ENCODE peak calls at places on chromosomes 6 and 20, in four cellular contexts. V is A549, X is HepG2, Q is GM12878. M is an unnamed sample.

GRCh38 chr6:5511924-5512323 is 250.6 kb downstream of the FARS2 start:
- DNase-seq in V (no peak), X (no peak), Q (no peak), M (no peak)

GRCh38 chr6:147925826-147926225 is 416.8 kb upstream of the SASH1 start:
- DNase-seq in V (no peak), X (no peak), Q (no peak), M (no peak)

GRCh38 chr6:37960139-37960935 is 140.8 kb downstream of the ZFAND3 start:
- DNase-seq in V (no peak), X (no peak), Q (peak), M (no peak)

GRCh38 chr6:15280023-15280422 is 34.2 kb downstream of the JARID2 start:
- DNase-seq in V (no peak), X (peak), Q (no peak), M (no peak)

GRCh38 chr6:165831812-165832470 is 168.9 kb upstream of the PDE10A start:
- DNase-seq in V (no peak), X (no peak), Q (no peak), M (no peak)

GRCh38 chr20:23832775-23833508 is 6.4 kb upstream of the CST2 start:
- DNase-seq in V (no peak), X (no peak), Q (no peak), M (no peak)

GRCh38 chr6:110778331-110778730 is 36.9 kb downstream of the CDK19 start:
- DNase-seq in V (no peak), X (no peak), Q (no peak), M (no peak)

GRCh38 chr20:36017034-36017951 is 48.9 kb downstream of the CNBD2 start:
- DNase-seq in V (peak), X (no peak), Q (no peak), M (no peak)

GRCh38 chr6:27545271-27546046 is 72.6 kb upstream of the ZNF184 start:
- DNase-seq in V (peak), X (peak), Q (peak), M (peak)

GRCh38 chr6:89853068-89853467 is 23.4 kb downstream of the CASP8AP2 start:
- DNase-seq in V (no peak), X (no peak), Q (no peak), M (no peak)

GRCh38 chr6:6875818-6876470 is 231.8 kb upstream of the RREB1 start:
- DNase-seq in V (peak), X (no peak), Q (no peak), M (no peak)

GRCh38 chr6:12751694-12752304 is 35.2 kb downstream of the PHACTR1 start:
- DNase-seq in V (peak), X (peak), Q (no peak), M (peak)

GRCh38 chr20:58998656-58999055 is 8.4 kb downstream of the CTSZ start:
- DNase-seq in V (no peak), X (no peak), Q (no peak), M (no peak)

GRCh38 chr6:84762941-84763396 is 1.4 kb downstream of the TBX18 start:
- DNase-seq in V (no peak), X (no peak), Q (no peak), M (peak)

DNA sequence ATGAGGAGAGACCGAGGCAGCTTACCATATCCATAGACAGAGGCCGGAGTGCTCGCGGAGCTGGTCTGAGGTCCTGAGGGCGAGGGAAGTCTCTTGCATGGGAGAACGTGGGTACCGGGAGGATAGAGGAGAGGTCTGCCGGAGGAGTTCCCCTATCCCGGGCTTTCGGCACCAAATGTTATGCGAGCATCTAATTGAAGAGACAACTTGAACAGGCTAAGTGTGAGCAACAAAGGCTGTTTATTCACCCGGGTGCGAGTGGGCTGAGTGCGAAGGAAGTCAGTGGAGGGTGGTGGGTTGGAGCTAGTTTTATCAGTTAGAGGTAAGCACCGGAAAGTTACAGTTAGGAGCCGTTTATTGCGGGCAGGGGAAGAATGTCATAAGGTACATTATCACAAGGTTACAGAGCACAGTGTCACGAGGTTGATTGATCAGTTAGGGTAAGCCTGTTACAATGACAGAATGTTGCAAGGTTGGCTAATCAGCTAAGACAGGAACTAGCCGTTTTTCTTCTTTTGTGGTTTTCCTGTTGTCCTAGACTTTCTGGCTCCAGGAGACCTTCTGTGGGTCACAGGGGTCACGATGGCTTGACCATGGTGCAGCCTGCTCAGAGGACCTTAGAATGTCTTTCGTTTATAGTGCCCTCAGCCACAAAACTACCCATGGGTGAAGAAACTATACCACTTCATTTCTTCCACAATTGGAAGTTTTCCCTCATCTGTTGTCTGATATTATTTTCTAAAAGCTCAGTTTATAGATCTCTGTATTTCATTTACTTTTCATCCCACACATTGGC is 746.0 kb upstream of the ADGRB3 start:
- DNase-seq in V (no peak), X (peak), Q (no peak), M (peak)
- TF ChIP-seq KDM1A in V (no peak), X (no peak), Q (no peak), M (peak)

DNA sequence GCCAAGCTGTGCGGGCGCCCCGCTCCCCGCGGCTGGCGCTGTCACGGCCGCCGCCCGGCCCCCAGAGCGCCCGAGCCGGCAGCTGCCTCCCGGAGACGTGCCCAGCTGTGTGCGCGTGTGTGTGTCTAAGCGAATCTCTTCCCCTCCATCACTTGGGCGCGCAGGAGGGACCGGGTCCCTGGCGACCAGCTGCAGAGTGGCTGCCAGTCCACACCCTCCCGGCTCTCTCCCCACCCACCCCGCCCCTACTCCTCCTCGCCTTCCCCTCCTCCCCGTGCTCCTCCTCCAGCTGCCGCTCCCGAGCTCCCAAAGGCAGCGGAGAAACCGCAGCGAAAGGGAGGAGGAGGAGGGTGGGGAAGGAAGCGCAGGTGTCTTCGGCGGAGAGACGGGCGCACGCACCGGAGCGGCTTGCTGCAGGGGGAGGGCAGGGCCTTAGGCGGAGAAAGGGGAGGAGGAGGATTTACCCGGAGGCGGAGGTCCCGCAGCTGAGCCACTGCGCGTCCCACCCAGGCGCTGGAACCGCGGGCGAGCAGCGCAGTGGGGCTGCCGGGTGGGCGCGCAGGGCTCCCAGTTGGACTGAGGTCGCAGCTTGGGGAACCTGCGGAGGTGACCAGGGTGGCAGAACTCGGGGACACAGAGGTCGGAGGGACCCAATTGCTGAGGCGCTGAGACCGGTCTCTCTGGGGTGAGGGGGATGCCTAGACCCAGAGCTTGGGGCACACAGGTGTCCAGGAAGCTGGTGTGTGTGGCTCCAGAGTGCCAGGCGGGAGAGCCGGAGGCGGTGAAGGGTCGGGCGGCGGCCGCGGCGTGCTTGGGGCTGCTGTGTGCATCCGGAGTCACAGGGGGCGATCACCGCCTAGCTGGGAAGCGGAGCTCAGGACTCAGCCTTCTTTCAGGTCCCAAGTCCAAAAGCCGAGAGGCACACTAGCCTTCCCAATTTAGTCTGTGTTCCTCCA is at the start of gene HS3ST5:
- DNase-seq in V (peak), X (peak), Q (no peak), M (no peak)
- TF ChIP-seq SMC3 in V (peak), X (peak), Q (no peak), M (no peak)

DNA sequence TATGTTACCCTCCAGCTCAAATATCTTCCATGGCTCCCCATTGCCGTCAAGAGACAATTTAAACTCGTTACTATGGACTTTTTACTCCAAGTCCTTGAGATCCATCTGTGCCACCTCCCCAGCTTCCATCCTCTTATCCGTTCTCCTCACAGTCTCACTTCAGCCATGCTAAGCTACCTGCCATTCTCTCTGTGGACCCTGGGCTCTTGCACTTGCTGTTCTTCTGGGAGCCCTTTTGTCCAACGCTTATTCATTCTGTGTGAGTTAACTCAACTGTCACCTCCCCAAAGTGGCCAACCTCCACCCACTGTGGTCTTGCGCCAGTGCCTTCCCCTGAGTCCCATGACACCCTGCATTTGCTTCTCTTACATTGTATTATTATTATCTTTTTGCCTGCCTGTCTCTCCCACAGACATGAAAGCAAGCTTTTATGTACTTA is 132.4 kb downstream of the BCAS1 start:
- DNase-seq in V (no peak), X (peak), Q (no peak), M (no peak)
- TF ChIP-seq KDM1A in V (no peak), X (no peak), Q (no peak), M (no peak)

GRCh38 chr20:51584116-51584515 is 41.6 kb upstream of the NFATC2 start:
- DNase-seq in V (no peak), X (no peak), Q (no peak), M (no peak)

GRCh38 chr20:51581571-51581970 is 39.1 kb upstream of the NFATC2 start:
- DNase-seq in V (no peak), X (no peak), Q (no peak), M (no peak)

GRCh38 chr20:51584737-51585136 is 42.2 kb upstream of the NFATC2 start:
- DNase-seq in V (no peak), X (no peak), Q (no peak), M (no peak)

GRCh38 chr20:51583499-51583898 is 41.0 kb upstream of the NFATC2 start:
- DNase-seq in V (no peak), X (no peak), Q (no peak), M (no peak)

DNA sequence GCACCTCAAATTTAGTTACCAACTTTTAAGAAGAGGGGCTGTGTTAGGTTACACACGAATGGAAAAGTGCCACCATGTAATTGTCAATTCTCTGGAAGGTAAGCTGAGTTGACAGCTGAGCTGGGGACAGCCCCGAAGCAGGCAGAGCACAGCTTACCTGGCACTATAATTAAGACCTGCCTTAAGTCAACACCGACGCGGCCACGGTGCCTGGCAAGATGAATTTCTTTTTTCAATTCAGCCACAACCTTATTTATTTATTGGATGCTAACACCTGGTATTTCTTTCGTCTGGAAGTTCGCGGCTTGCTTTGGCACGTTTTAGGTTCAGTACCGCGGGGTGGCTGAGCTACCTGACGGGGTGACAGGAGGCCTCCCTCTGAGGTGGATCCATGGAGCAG is 40.6 kb upstream of the NFATC2 start:
- DNase-seq in V (no peak), X (no peak), Q (no peak), M (no peak)
- TF ChIP-seq SMC3 in V (no peak), X (no peak), Q (no peak), M (no peak)

DNA sequence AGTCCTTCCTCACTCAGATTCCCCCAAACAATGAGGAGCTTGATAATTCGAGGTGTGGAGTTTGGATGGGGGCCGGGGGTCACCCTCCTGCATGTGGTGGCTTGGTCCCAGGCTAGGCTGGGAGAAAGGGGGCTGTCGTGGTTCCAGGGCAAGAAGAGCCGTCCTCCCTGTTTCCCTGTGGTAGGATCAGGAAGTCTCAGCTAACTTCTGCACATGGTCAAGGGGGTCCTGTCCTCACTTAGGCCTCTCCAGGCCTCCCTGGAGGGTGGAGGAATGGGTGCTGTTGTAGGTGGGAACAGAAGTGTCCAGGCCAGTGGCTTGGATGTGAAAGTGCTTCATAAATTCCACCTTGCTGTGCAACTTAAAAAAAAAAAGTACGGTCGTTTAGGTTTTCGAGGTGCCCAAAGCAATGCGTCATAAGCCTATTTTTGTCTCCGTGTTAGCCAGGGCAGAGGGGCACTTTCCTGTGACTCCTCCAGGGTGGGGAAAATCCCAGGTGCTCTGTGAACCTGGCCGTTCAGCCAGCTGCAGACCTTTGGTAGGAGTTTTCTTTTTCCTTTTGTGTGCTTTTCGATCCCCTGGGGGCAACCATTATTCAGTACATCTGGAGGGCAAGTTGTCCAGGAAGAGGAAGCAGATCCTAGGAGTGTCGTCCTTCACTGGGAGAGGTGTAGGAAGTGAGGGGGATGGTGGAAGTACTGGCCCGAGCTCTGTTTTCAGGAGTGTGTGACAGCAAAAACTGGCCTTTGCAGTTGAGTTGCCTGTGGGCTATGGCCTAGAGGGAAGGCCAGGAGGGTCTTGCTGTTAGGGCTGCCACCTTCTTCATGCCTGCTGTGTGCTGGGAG is 9.6 kb downstream of the IGF2R start:
- DNase-seq in V (no peak), X (no peak), Q (peak), M (no peak)
- TF ChIP-seq KDM1A in V (no peak), X (no peak), Q (no peak), M (no peak)

DNA sequence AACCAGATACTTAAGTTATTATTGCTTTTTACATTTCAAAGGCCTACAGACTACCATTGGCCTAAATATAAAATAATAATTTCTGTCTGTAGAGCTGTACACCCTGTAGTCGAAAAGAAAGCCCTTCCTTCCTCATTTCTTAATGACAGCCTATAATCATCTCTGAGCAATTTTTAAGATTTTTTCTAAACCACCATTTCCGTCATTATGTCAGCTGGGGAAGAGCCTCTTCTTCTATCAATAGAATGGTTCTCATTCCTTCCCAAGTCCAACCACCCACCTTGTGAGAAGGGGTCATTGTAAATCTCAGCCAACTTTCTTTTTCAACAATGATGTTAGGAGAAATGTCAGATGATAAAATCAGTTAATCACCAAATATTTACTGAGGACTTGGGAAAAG is 91.8 kb downstream of the PLEKHG1 start:
- DNase-seq in V (no peak), X (no peak), Q (no peak), M (no peak)
- TF ChIP-seq SMC3 in V (no peak), X (no peak), Q (no peak), M (no peak)

GRCh38 chr6:125546827-125547226 is 202.6 kb upstream of the HEY2 start:
- DNase-seq in V (peak), X (peak), Q (no peak), M (no peak)
- TF ChIP-seq KDM1A in V (no peak), X (no peak), Q (no peak), M (no peak)

DNA sequence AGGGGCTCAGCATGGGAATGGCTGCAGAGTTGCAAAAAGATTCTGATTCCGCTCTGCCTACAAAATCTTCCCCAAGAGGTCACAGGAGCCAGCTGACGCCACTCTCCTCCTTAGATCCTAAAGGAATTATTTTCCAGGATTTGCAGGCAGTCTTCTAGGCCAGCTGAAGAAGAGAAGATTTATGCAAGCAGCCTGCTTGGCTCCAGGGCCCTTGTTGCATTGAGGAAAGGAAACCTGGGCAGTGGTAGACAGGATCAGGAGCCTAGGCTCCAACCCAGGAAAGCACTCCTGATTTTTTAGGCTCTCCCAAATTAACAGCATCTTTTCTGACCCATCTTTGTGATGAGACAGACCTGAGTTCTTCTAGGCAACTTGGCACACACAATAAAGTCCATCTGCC is 245.8 kb downstream of the PKHD1 start:
- DNase-seq in V (no peak), X (no peak), Q (no peak), M (no peak)
- TF ChIP-seq SMC3 in V (no peak), X (no peak), Q (no peak), M (no peak)

GRCh38 chr6:154071236-154071635 is 32.2 kb downstream of the OPRM1 start:
- DNase-seq in V (no peak), X (no peak), Q (no peak), M (no peak)
- TF ChIP-seq KDM1A in V (no peak), X (no peak), Q (no peak), M (no peak)

M was measured in K562.